ENCODE peak calls at places on chromosomes 3 and 15, in ten cellular contexts. F is EL, U is astrocyte of the spinal cord, V is left ventricle myocardium inferior, S is SK-N-SH, B is HuH-7, Y is NCI-H1436, Q is NCI-H187, C is MCF 10A, Z is ascending aorta. A is an unnamed sample.
A peak's percentile ranks its signal among the peaks of the same experiment; 100 is the strongest.

GRCh38 chr15:57026016-57026602 is 107.7 kb downstream of the TCF12 start:
- DNase-seq in Q (no peak), V (no peak), S (no peak), U (no peak), B (no peak), C (no peak), F (no peak), Y (no peak), Z (no peak), A (no peak)

GRCh38 chr3:185696039-185696438 is 109.9 kb downstream of the SENP2 start:
- DNase-seq in V (no peak), Q (no peak), C (no peak), B (no peak), S (peak; percentile 23), F (no peak), Y (no peak), U (no peak), Z (no peak), A (no peak)

GRCh38 chr3:37599186-37599585 is 262.5 kb upstream of the CTDSPL start:
- DNase-seq in U (no peak), C (no peak), Z (peak; percentile 78), V (peak; percentile 64), Y (no peak), S (no peak), F (no peak), B (no peak), Q (no peak), A (no peak)

GRCh38 chr3:170306015-170306414 is 51.5 kb upstream of the SKIL start:
- DNase-seq in Q (no peak), U (no peak), Z (no peak), V (no peak), C (no peak), B (no peak), S (no peak), Y (no peak), F (no peak), A (no peak)

GRCh38 chr15:71186267-71186666 is 71.0 kb downstream of the THSD4 start:
- DNase-seq in Y (no peak), V (peak; percentile 45), B (no peak), U (no peak), Q (no peak), F (no peak), S (no peak), C (no peak), Z (no peak), A (no peak)

GRCh38 chr15:27492021-27492621 is 521.1 kb downstream of the GABRG3 start:
- DNase-seq in Q (no peak), B (no peak), Y (no peak), Z (no peak), S (no peak), V (no peak), U (peak; percentile 89), C (no peak), F (no peak), A (no peak)

GRCh38 chr3:55369491-55369890 is 117.6 kb downstream of the WNT5A start:
- DNase-seq in C (no peak), Z (no peak), U (no peak), V (no peak), S (no peak), Q (no peak), Y (no peak), B (no peak), F (no peak), A (no peak)

GRCh38 chr3:24472358-24472757 is 22.3 kb downstream of the THRB start:
- DNase-seq in S (no peak), Z (no peak), V (no peak), Y (no peak), C (peak; percentile 78), U (no peak), B (no peak), F (no peak), Q (no peak), A (no peak)

GRCh38 chr15:47887181-47887580 is 169.9 kb downstream of the SEMA6D start:
- DNase-seq in V (no peak), F (no peak), Y (peak; percentile 68), Q (peak; percentile 67), U (no peak), B (no peak), Z (no peak), C (no peak), S (no peak), A (no peak)

GRCh38 chr3:194101592-194102432 is 34.1 kb upstream of the HES1 start:
- DNase-seq in U (no peak), Q (no peak), Z (no peak), Y (no peak), B (no peak), F (no peak), S (no peak), C (no peak), V (no peak), A (peak; percentile 58)

GRCh38 chr3:107738486-107739183 is 215.9 kb downstream of the BBX start:
- DNase-seq in V (no peak), U (no peak), S (no peak), Y (no peak), F (no peak), B (no peak), Q (no peak), Z (no peak), C (no peak), A (no peak)

GRCh38 chr15:99925661-99926461 is 192.6 kb upstream of the LYSMD4 start:
- DNase-seq in Q (no peak), U (no peak), V (peak; percentile 62), S (peak; percentile 58), Z (peak; percentile 83), Y (no peak), B (peak; percentile 49), F (no peak), C (peak; percentile 49), A (no peak)

A was measured in NCI-H526 treated with DMSO at 0.1 percent for 48 hours.